ENCODE peak calls at places on chromosomes 5 and 9, in four cellular contexts. P is tibial nerve; C is CD8-positive, alpha-beta T cell; N is GM12878. L is an unnamed sample.

GRCh38 chr5:123514615-123515355 is 2.8 kb downstream of the CSNK1G3 start:
- DNase-seq in P (no peak), C (no peak), N (no peak), L (no peak)

GRCh38 chr9:2857564-2858198 is 13.8 kb upstream of the PUM3 start:
- DNase-seq in N (peak; percentile 37), C (peak; percentile 39), P (peak; percentile 89), L (no peak)

GRCh38 chr5:112757468-112758208 is 20.0 kb downstream of the APC start:
- DNase-seq in N (peak; percentile 31), P (peak; percentile 28), C (no peak), L (no peak)

GRCh38 chr5:166845044-166845443 is 1446.4 kb upstream of the WWC1 start:
- DNase-seq in P (peak; percentile 5), N (no peak), C (no peak), L (no peak)

GRCh38 chr5:95022967-95023695 is 261.8 kb downstream of the MCTP1 start:
- DNase-seq in C (no peak), P (no peak), N (peak; percentile 66), L (no peak)

GRCh38 chr5:132055808-132056609 is 4.4 kb upstream of the IL3 start:
- DNase-seq in C (peak; percentile 48), P (no peak), N (no peak), L (peak; percentile 57)

GRCh38 chr9:114057161-114057560 is 20.9 kb downstream of the AMBP start:
- DNase-seq in C (no peak), N (no peak), P (no peak), L (no peak)

GRCh38 chr5:67623078-67623477 is 426.5 kb upstream of the CD180 start:
- DNase-seq in C (no peak), N (no peak), P (no peak), L (no peak)

GRCh38 chr5:55176176-55176818 is 3.3 kb upstream of the CDC20B start:
- DNase-seq in P (no peak), C (no peak), N (no peak), L (peak; percentile 76)

GRCh38 chr9:129239946-129240490 is 62.0 kb upstream of the IER5L start:
- DNase-seq in C (no peak), P (no peak), N (no peak), L (peak; percentile 7)

GRCh38 chr9:87490907-87491306 is 6.8 kb upstream of the DAPK1 start:
- DNase-seq in C (no peak), N (no peak), P (no peak), L (no peak)

GRCh38 chr5:142012186-142012785 is 541 bp downstream of the GNPDA1 start:
- DNase-seq in N (no peak), P (peak; percentile 51), C (peak; percentile 33), L (no peak)

GRCh38 chr5:56064984-56065383 is 70.2 kb upstream of the IL6ST start:
- DNase-seq in C (no peak), N (peak; percentile 95), P (no peak), L (no peak)

GRCh38 chr9:126033956-126034355 is 286.8 kb downstream of the PBX3 start:
- DNase-seq in N (no peak), C (no peak), P (no peak), L (no peak)

GRCh38 chr9:136516191-136516654 is 29.6 kb downstream of the NOTCH1 start:
- DNase-seq in P (no peak), C (no peak), N (no peak), L (no peak)

GRCh38 chr5:180785794-180786221 is 16.8 kb downstream of the MGAT1 start:
- DNase-seq in N (no peak), C (no peak), P (no peak), L (no peak)

GRCh38 chr5:165333623-165334022 is 1828.2 kb downstream of the MAT2B start:
- DNase-seq in C (no peak), P (no peak), N (no peak), L (no peak)

GRCh38 chr5:36606437-36607113 is at the start of gene SLC1A3:
- DNase-seq in C (no peak), N (peak; percentile 28), P (peak; percentile 59), L (peak; percentile 78)

GRCh38 chr9:129716091-129716490 is 36.8 kb downstream of the PTGES start:
- DNase-seq in P (no peak), N (no peak), C (no peak), L (no peak)

GRCh38 chr5:159886312-159886711 is 30.0 kb upstream of the ADRA1B start:
- DNase-seq in P (no peak), C (no peak), N (no peak), L (no peak)

GRCh38 chr9:136138566-136138965 is 19.9 kb upstream of the TMEM250 start:
- DNase-seq in N (no peak), P (no peak), C (peak; percentile 17), L (no peak)

GRCh38 chr5:132136906-132137305 is 63.3 kb downstream of the CSF2 start:
- DNase-seq in P (no peak), N (no peak), C (no peak), L (no peak)

GRCh38 chr9:120711841-120712538 is 2.3 kb downstream of the MEGF9 start:
- DNase-seq in C (no peak), N (no peak), P (no peak), L (no peak)

GRCh38 chr9:5629312-5630037 is 568 bp downstream of the RIC1 start:
- DNase-seq in C (peak; percentile 24), N (no peak), P (peak; percentile 34), L (peak; percentile 59)

GRCh38 chr9:119368681-119369581 is at the start of gene BRINP1:
- DNase-seq in P (no peak), C (no peak), N (no peak), L (no peak)

GRCh38 chr5:130966990-130967389 is 198.1 kb downstream of the HINT1 start:
- DNase-seq in C (no peak), P (no peak), N (no peak), L (no peak)

GRCh38 chr5:155689403-155689802 is 637.6 kb upstream of the SGCD start:
- DNase-seq in N (no peak), P (no peak), C (no peak), L (no peak)

GRCh38 chr5:181255276-181255675 is 5.7 kb downstream of the TRIM52 start:
- DNase-seq in P (no peak), N (no peak), C (no peak), L (no peak)

GRCh38 chr5:19534751-19535150 is 453.2 kb downstream of the CDH18 start:
- DNase-seq in C (no peak), P (no peak), N (no peak), L (peak; percentile 93)

GRCh38 chr5:2861605-2862004 is 110.1 kb upstream of the IRX2 start:
- DNase-seq in P (no peak), N (no peak), C (no peak), L (no peak)

GRCh38 chr9:121304707-121305106 is 36.7 kb downstream of the GSN start:
- DNase-seq in P (no peak), C (no peak), N (no peak), L (no peak)

GRCh38 chr5:74300808-74301389 is 339.6 kb downstream of the ENC1 start:
- DNase-seq in N (no peak), P (no peak), C (no peak), L (no peak)

GRCh38 chr9:88593537-88594185 is 58.7 kb downstream of the NXNL2 start:
- DNase-seq in C (peak; percentile 38), N (peak; percentile 20), P (peak; percentile 87), L (no peak)

GRCh38 chr5:61758711-61759110 is 426.7 kb downstream of the ZSWIM6 start:
- DNase-seq in N (no peak), P (no peak), C (no peak), L (no peak)

GRCh38 chr5:36876389-36876964 is at the start of gene NIPBL:
- DNase-seq in N (peak; percentile 66), P (peak; percentile 90), C (peak; percentile 84), L (peak; percentile 96)

GRCh38 chr5:148733601-148734438 is 79.5 kb upstream of the HTR4 start:
- DNase-seq in C (peak; percentile 54), N (no peak), P (peak; percentile 98), L (no peak)

GRCh38 chr5:88944751-88945507 is 61.9 kb upstream of the MEF2C start:
- DNase-seq in N (no peak), C (no peak), P (no peak), L (no peak)

GRCh38 chr9:38226491-38226951 is 157.5 kb upstream of the SHB start:
- DNase-seq in N (no peak), C (no peak), P (no peak), L (no peak)

GRCh38 chr5:89346573-89346972 is 463.6 kb upstream of the MEF2C start:
- DNase-seq in C (no peak), P (no peak), N (no peak), L (no peak)

GRCh38 chr5:83443539-83443938 is 28.0 kb upstream of the VCAN start:
- DNase-seq in P (no peak), C (no peak), N (no peak), L (no peak)

GRCh38 chr5:83447533-83447932 is 24.0 kb upstream of the VCAN start:
- DNase-seq in N (no peak), P (no peak), C (no peak), L (no peak)

GRCh38 chr5:83444445-83444844 is 27.1 kb upstream of the VCAN start:
- DNase-seq in N (no peak), P (no peak), C (no peak), L (no peak)

GRCh38 chr5:83450183-83450839 is 21.2 kb upstream of the VCAN start:
- DNase-seq in P (no peak), N (no peak), C (no peak), L (no peak)

DNA sequence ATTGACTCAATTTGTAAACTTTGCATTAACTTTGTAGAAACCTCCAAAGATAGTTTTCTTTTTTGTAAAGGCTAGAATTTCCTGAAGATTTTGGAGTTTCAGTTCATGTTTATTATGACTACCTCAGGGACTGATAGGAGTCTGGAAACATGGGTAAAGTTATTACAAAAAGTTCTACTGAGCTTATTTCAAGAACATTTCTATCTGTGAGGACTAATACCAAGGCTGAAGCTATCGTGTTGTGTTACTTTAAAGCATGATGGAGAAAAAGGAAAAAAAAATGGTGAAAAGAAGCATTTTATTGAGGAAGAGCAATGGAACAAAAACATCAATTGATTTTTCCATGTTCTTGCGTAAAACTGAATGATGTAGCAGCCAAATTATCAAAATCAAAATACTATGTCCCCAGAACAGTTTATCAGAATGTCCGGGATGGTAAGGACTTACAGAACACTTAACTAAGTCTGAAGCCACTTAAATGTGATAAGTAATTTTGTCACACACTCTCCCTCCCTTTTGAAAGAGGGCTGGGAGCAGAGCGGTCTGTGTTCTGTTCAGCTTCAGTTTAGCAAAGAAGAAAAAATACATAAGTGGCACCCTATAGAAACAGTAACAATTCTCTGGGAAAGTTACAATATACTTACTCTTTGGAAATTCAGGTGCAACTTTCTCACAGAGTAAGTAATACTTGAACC is 25.1 kb upstream of the VCAN start:
- DNase-seq in N (no peak), P (no peak), C (no peak), L (no peak)
- H3K4me1 ChIP-seq in N (no peaks in the 10 kb centered on the region), P (no peaks in the 10 kb centered on the region), C (no peaks in the 10 kb centered on the region), L (no peaks in the 10 kb centered on the region)

GRCh38 chr9:75146229-75146628 is 57.9 kb downstream of the OSTF1 start:
- DNase-seq in C (no peak), N (no peak), P (no peak), L (no peak)
- H3K4me1 ChIP-seq in C (peaks cover 74% of the 10 kb centered on the region), N (peaks cover 9% of the 10 kb centered on the region), P (no peaks in the 10 kb centered on the region), L (no peaks in the 10 kb centered on the region)

GRCh38 chr5:151682751-151683331 is 3.9 kb downstream of the SPARC start:
- DNase-seq in C (no peak), N (no peak), P (no peak), L (no peak)
- H3K4me1 ChIP-seq in C (no peaks in the 10 kb centered on the region), N (peaks cover 14% of the 10 kb centered on the region), P (peaks cover 4% of the 10 kb centered on the region), L (peaks cover 24% of the 10 kb centered on the region)

GRCh38 chr9:101567725-101567993 is 27.1 kb downstream of the PPP3R2 start:
- DNase-seq in C (no peak), P (no peak), N (no peak), L (no peak)
- H3K4me1 ChIP-seq in C (peaks cover 48% of the 10 kb centered on the region), P (no peaks in the 10 kb centered on the region), N (no peaks in the 10 kb centered on the region), L (no peaks in the 10 kb centered on the region)

GRCh38 chr5:172773481-172774469 is 2.8 kb upstream of the DUSP1 start:
- DNase-seq in P (no peak), C (no peak), N (no peak), L (no peak)
- H3K4me1 ChIP-seq in P (no peaks in the 10 kb centered on the region), C (peaks cover 45% of the 10 kb centered on the region), N (peaks cover 40% of the 10 kb centered on the region), L (peaks cover 60% of the 10 kb centered on the region)